ENCODE peak calls at places on chromosomes 2 and 18, in six cellular contexts. One of them, this sample, is unnamed.
A peak's percentile ranks its signal among the peaks of the same experiment; 100 is the strongest.

GRCh38 chr18:23722646-23723045 is 33.4 kb downstream of the LAMA3 start:
- DNase-seq in dorsolateral prefrontal cortex: no peak
- DNase-seq in IMR-90: peak; percentile 31
- DNase-seq in tibial artery: no peak
- DNase-seq in heart left ventricle: no peak
- DNase-seq in lower lobe of right lung: no peak
- DNase-seq in this sample: no peak

GRCh38 chr2:31008571-31009114 is 129.6 kb downstream of the GALNT14 start:
- DNase-seq in dorsolateral prefrontal cortex: no peak
- DNase-seq in IMR-90: no peak
- DNase-seq in tibial artery: no peak
- DNase-seq in heart left ventricle: no peak
- DNase-seq in lower lobe of right lung: no peak
- DNase-seq in this sample: no peak

GRCh38 chr2:238439912-238440311 is 13.2 kb downstream of the ASB1 start:
- DNase-seq in dorsolateral prefrontal cortex: no peak
- DNase-seq in IMR-90: no peak
- DNase-seq in tibial artery: no peak
- DNase-seq in heart left ventricle: no peak
- DNase-seq in lower lobe of right lung: no peak
- DNase-seq in this sample: no peak

GRCh38 chr2:173032032-173032431 is 43.6 kb upstream of the MAP3K20 start:
- DNase-seq in dorsolateral prefrontal cortex: no peak
- DNase-seq in IMR-90: no peak
- DNase-seq in tibial artery: no peak
- DNase-seq in heart left ventricle: no peak
- DNase-seq in lower lobe of right lung: no peak
- DNase-seq in this sample: no peak

GRCh38 chr2:1591978-1592907 is 152.1 kb downstream of the PXDN start:
- DNase-seq in dorsolateral prefrontal cortex: peak; percentile 35
- DNase-seq in IMR-90: peak; percentile 77
- DNase-seq in tibial artery: peak; percentile 94
- DNase-seq in heart left ventricle: peak; percentile 86
- DNase-seq in lower lobe of right lung: peak; percentile 74
- DNase-seq in this sample: peak; percentile 91

GRCh38 chr2:127067620-127068350 is 39.2 kb downstream of the BIN1 start:
- DNase-seq in dorsolateral prefrontal cortex: peak; percentile 86
- DNase-seq in IMR-90: peak; percentile 52
- DNase-seq in tibial artery: peak; percentile 81
- DNase-seq in heart left ventricle: no peak
- DNase-seq in lower lobe of right lung: peak; percentile 84
- DNase-seq in this sample: no peak

GRCh38 chr2:16615687-16616615 is 49.7 kb downstream of the CYRIA start:
- DNase-seq in dorsolateral prefrontal cortex: peak; percentile 73
- DNase-seq in IMR-90: no peak
- DNase-seq in tibial artery: no peak
- DNase-seq in heart left ventricle: no peak
- DNase-seq in lower lobe of right lung: no peak
- DNase-seq in this sample: no peak

GRCh38 chr2:104834431-104834830 is 19.5 kb upstream of the POU3F3 start:
- DNase-seq in dorsolateral prefrontal cortex: peak; percentile 87
- DNase-seq in IMR-90: no peak
- DNase-seq in tibial artery: no peak
- DNase-seq in heart left ventricle: no peak
- DNase-seq in lower lobe of right lung: no peak
- DNase-seq in this sample: no peak

GRCh38 chr2:168661404-168661869 is 141.0 kb upstream of the NOSTRIN start:
- DNase-seq in dorsolateral prefrontal cortex: no peak
- DNase-seq in IMR-90: no peak
- DNase-seq in tibial artery: no peak
- DNase-seq in heart left ventricle: no peak
- DNase-seq in lower lobe of right lung: no peak
- DNase-seq in this sample: no peak

GRCh38 chr2:12717191-12717987 is 653 bp downstream of the TRIB2 start:
- DNase-seq in dorsolateral prefrontal cortex: no peak
- DNase-seq in IMR-90: peak; percentile 61
- DNase-seq in tibial artery: peak; percentile 83
- DNase-seq in heart left ventricle: peak; percentile 85
- DNase-seq in lower lobe of right lung: peak; percentile 76
- DNase-seq in this sample: peak; percentile 81

GRCh38 chr2:15311201-15311882 is 249.8 kb downstream of the NBAS start:
- DNase-seq in dorsolateral prefrontal cortex: no peak
- DNase-seq in IMR-90: no peak
- DNase-seq in tibial artery: no peak
- DNase-seq in heart left ventricle: no peak
- DNase-seq in lower lobe of right lung: no peak
- DNase-seq in this sample: no peak

GRCh38 chr2:59395119-59395518 is 1154.0 kb upstream of the FANCL start:
- DNase-seq in dorsolateral prefrontal cortex: no peak
- DNase-seq in IMR-90: no peak
- DNase-seq in tibial artery: no peak
- DNase-seq in heart left ventricle: no peak
- DNase-seq in lower lobe of right lung: no peak
- DNase-seq in this sample: no peak

GRCh38 chr2:40128796-40129195 is 323.1 kb downstream of the SLC8A1 start:
- DNase-seq in dorsolateral prefrontal cortex: no peak
- DNase-seq in IMR-90: peak; percentile 24
- DNase-seq in tibial artery: no peak
- DNase-seq in heart left ventricle: no peak
- DNase-seq in lower lobe of right lung: no peak
- DNase-seq in this sample: no peak
- H3K27ac ChIP-seq in dorsolateral prefrontal cortex: no peak overlapping the region
- H3K27ac ChIP-seq in IMR-90: peak overlapping the region; percentile 95
- H3K27ac ChIP-seq in tibial artery: no peak overlapping the region
- H3K27ac ChIP-seq in heart left ventricle: peak overlapping the region; percentile 75
- H3K27ac ChIP-seq in lower lobe of right lung: no peak overlapping the region
- H3K27ac ChIP-seq in this sample: no peak overlapping the region

GRCh38 chr2:219615894-219616293 is 11.5 kb upstream of the SLC4A3 start:
- DNase-seq in dorsolateral prefrontal cortex: no peak
- DNase-seq in IMR-90: no peak
- DNase-seq in tibial artery: no peak
- DNase-seq in heart left ventricle: no peak
- DNase-seq in lower lobe of right lung: no peak
- DNase-seq in this sample: no peak

GRCh38 chr2:219618733-219619122 is 8.7 kb upstream of the SLC4A3 start:
- DNase-seq in dorsolateral prefrontal cortex: no peak
- DNase-seq in IMR-90: no peak
- DNase-seq in tibial artery: no peak
- DNase-seq in heart left ventricle: no peak
- DNase-seq in lower lobe of right lung: no peak
- DNase-seq in this sample: no peak

GRCh38 chr2:219615036-219615435 is 12.4 kb upstream of the SLC4A3 start:
- DNase-seq in dorsolateral prefrontal cortex: no peak
- DNase-seq in IMR-90: no peak
- DNase-seq in tibial artery: no peak
- DNase-seq in heart left ventricle: no peak
- DNase-seq in lower lobe of right lung: no peak
- DNase-seq in this sample: no peak

GRCh38 chr2:219614076-219614860 is 13.2 kb upstream of the SLC4A3 start:
- DNase-seq in dorsolateral prefrontal cortex: no peak
- DNase-seq in IMR-90: no peak
- DNase-seq in tibial artery: no peak
- DNase-seq in heart left ventricle: no peak
- DNase-seq in lower lobe of right lung: no peak
- DNase-seq in this sample: no peak

DNA sequence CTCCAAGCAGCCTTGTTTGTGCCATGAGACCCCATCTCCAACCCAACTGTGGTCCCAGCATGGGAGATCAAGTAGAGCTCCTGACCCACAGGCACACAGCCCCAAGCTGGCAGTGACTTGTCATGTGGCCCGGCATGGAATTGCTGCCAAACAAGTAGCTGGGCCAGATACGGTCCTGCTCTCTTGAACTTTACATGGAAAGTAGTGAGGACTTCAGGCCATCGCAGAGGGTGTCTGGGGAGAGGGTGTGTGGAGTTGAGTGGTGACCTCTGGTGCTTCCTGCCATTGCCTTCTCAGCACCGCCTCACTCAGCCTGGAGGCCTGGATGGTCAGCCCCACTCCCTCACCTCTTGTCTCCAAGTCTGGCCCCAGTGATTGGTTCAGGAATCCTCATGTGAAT is 10.9 kb upstream of the SLC4A3 start:
- DNase-seq in dorsolateral prefrontal cortex: no peak
- DNase-seq in IMR-90: no peak
- DNase-seq in tibial artery: no peak
- DNase-seq in heart left ventricle: no peak
- DNase-seq in lower lobe of right lung: no peak
- DNase-seq in this sample: no peak
- H3K27ac ChIP-seq in dorsolateral prefrontal cortex: no peak overlapping the region
- H3K27ac ChIP-seq in IMR-90: no peak overlapping the region
- H3K27ac ChIP-seq in tibial artery: no peak overlapping the region
- H3K27ac ChIP-seq in heart left ventricle: peak overlapping the region; percentile 60
- H3K27ac ChIP-seq in lower lobe of right lung: no peak overlapping the region
- H3K27ac ChIP-seq in this sample: no peak overlapping the region

GRCh38 chr18:44796505-44797198 is 116.0 kb downstream of the SETBP1 start:
- DNase-seq in dorsolateral prefrontal cortex: no peak
- DNase-seq in IMR-90: no peak
- DNase-seq in tibial artery: no peak
- DNase-seq in heart left ventricle: no peak
- DNase-seq in lower lobe of right lung: no peak
- DNase-seq in this sample: no peak
- H3K27ac ChIP-seq in dorsolateral prefrontal cortex: no peak overlapping the region
- H3K27ac ChIP-seq in IMR-90: no peak overlapping the region
- H3K27ac ChIP-seq in tibial artery: no peak overlapping the region
- H3K27ac ChIP-seq in heart left ventricle: no peak overlapping the region
- H3K27ac ChIP-seq in lower lobe of right lung: no peak overlapping the region
- H3K27ac ChIP-seq in this sample: no peak overlapping the region

GRCh38 chr2:101272045-101272784 is 19.5 kb downstream of the CNOT11 start:
- DNase-seq in dorsolateral prefrontal cortex: no peak
- DNase-seq in IMR-90: no peak
- DNase-seq in tibial artery: no peak
- DNase-seq in heart left ventricle: no peak
- DNase-seq in lower lobe of right lung: no peak
- DNase-seq in this sample: no peak
- H3K27ac ChIP-seq in dorsolateral prefrontal cortex: no peak overlapping the region
- H3K27ac ChIP-seq in IMR-90: no peak overlapping the region
- H3K27ac ChIP-seq in tibial artery: no peak overlapping the region
- H3K27ac ChIP-seq in heart left ventricle: no peak overlapping the region
- H3K27ac ChIP-seq in lower lobe of right lung: no peak overlapping the region
- H3K27ac ChIP-seq in this sample: no peak overlapping the region

GRCh38 chr2:171707752-171708151 is 20.5 kb downstream of the DYNC1I2 start:
- DNase-seq in dorsolateral prefrontal cortex: no peak
- DNase-seq in IMR-90: no peak
- DNase-seq in tibial artery: no peak
- DNase-seq in heart left ventricle: no peak
- DNase-seq in lower lobe of right lung: no peak
- DNase-seq in this sample: no peak

GRCh38 chr2:171712051-171712450 is 24.8 kb downstream of the DYNC1I2 start:
- DNase-seq in dorsolateral prefrontal cortex: no peak
- DNase-seq in IMR-90: peak; percentile 92
- DNase-seq in tibial artery: no peak
- DNase-seq in heart left ventricle: no peak
- DNase-seq in lower lobe of right lung: no peak
- DNase-seq in this sample: no peak

GRCh38 chr2:171706152-171706803 is 19.0 kb downstream of the DYNC1I2 start:
- DNase-seq in dorsolateral prefrontal cortex: no peak
- DNase-seq in IMR-90: peak; percentile 46
- DNase-seq in tibial artery: no peak
- DNase-seq in heart left ventricle: no peak
- DNase-seq in lower lobe of right lung: no peak
- DNase-seq in this sample: no peak

GRCh38 chr2:171709011-171709685 is 21.9 kb downstream of the DYNC1I2 start:
- DNase-seq in dorsolateral prefrontal cortex: no peak
- DNase-seq in IMR-90: no peak
- DNase-seq in tibial artery: no peak
- DNase-seq in heart left ventricle: no peak
- DNase-seq in lower lobe of right lung: no peak
- DNase-seq in this sample: no peak

DNA sequence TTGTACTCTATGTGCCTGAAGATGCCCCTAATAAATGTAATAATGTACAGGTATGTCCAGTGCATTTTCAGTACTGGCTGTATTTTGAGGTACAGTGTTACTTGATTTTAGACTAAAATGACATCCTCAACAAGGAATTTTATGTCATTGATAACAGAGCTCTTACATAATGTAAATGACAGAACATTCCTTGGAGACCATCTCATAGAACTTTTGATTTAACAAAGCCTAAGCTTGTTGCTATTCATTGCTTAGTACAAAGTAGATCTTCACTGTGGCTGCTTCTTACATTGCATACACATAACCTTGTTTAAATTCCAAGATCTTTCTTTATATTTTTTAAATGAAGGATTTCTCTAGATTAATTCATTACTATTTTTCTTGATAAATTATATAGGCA is 24.1 kb downstream of the DYNC1I2 start:
- DNase-seq in dorsolateral prefrontal cortex: no peak
- DNase-seq in IMR-90: peak; percentile 43
- DNase-seq in tibial artery: no peak
- DNase-seq in heart left ventricle: no peak
- DNase-seq in lower lobe of right lung: no peak
- DNase-seq in this sample: no peak
- H3K27ac ChIP-seq in dorsolateral prefrontal cortex: no peak overlapping the region
- H3K27ac ChIP-seq in IMR-90: peak overlapping the region; percentile 41
- H3K27ac ChIP-seq in tibial artery: no peak overlapping the region
- H3K27ac ChIP-seq in heart left ventricle: no peak overlapping the region
- H3K27ac ChIP-seq in lower lobe of right lung: no peak overlapping the region
- H3K27ac ChIP-seq in this sample: no peak overlapping the region

GRCh38 chr2:232458661-232459418 is 2.9 kb downstream of the ALPI start:
- DNase-seq in dorsolateral prefrontal cortex: peak; percentile 10
- DNase-seq in IMR-90: no peak
- DNase-seq in tibial artery: peak; percentile 55
- DNase-seq in heart left ventricle: no peak
- DNase-seq in lower lobe of right lung: peak; percentile 38
- DNase-seq in this sample: peak; percentile 50
- H3K27ac ChIP-seq in dorsolateral prefrontal cortex: no peak overlapping the region
- H3K27ac ChIP-seq in IMR-90: no peak overlapping the region
- H3K27ac ChIP-seq in tibial artery: no peak overlapping the region
- H3K27ac ChIP-seq in heart left ventricle: no peak overlapping the region
- H3K27ac ChIP-seq in lower lobe of right lung: no peak overlapping the region
- H3K27ac ChIP-seq in this sample: no peak overlapping the region

DNA sequence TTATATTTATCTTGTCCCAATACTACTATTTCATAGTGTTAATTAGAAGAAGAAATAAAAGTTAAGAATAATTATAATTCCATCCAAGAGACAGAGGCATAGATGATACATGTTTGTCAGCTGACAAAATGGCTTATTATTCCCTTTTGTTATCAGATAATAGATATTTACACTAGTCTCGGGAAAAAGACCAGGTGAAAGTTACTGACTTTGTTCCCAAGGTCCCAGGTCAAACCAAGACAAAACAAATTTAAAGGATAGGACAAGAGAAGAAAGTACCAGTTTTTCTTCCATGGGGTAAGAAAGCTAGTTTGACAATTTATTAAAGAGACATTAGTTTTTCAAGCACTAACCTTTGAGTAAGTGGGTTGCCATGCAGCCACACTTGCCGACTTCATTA is 73.2 kb downstream of the TTN start:
- DNase-seq in dorsolateral prefrontal cortex: no peak
- DNase-seq in IMR-90: no peak
- DNase-seq in tibial artery: no peak
- DNase-seq in heart left ventricle: no peak
- DNase-seq in lower lobe of right lung: no peak
- DNase-seq in this sample: no peak
- H3K27ac ChIP-seq in dorsolateral prefrontal cortex: no peak overlapping the region
- H3K27ac ChIP-seq in IMR-90: no peak overlapping the region
- H3K27ac ChIP-seq in tibial artery: no peak overlapping the region
- H3K27ac ChIP-seq in heart left ventricle: no peak overlapping the region
- H3K27ac ChIP-seq in lower lobe of right lung: no peak overlapping the region
- H3K27ac ChIP-seq in this sample: no peak overlapping the region